ENCODE peak calls at places on chromosomes 2 and 18, in eight cellular contexts. L is RWPE1, U is fibroblast of the conjunctiva, H is GM04504, O is SHP77, Q is GM12891, C is activated T-cell treated with anti-CD3 and anti-CD28 coated beads for 1 hour, N is NCI-H1417. W is an unnamed sample.

GRCh38 chr2:120175000-120175581 is 48.1 kb downstream of the TMEM185B start:
- DNase-seq in H (peak; percentile 40), U (peak; percentile 52), L (peak; percentile 63), O (peak; percentile 30), C (no peak), Q (no peak), N (peak; percentile 24), W (peak; percentile 66)

GRCh38 chr18:67599277-67599676 is 82.8 kb upstream of the DSEL start:
- DNase-seq in U (no peak), N (no peak), Q (no peak), C (no peak), O (no peak), L (peak; percentile 11), H (no peak), W (no peak)

GRCh38 chr18:22796069-22796468 is 137.1 kb upstream of the RBBP8 start:
- DNase-seq in L (no peak), N (no peak), C (no peak), U (no peak), O (no peak), Q (no peak), H (no peak), W (no peak)

GRCh38 chr2:61662990-61663389 is 124.8 kb upstream of the XPO1 start:
- DNase-seq in U (no peak), N (no peak), Q (no peak), H (no peak), L (no peak), C (no peak), O (no peak), W (no peak)

GRCh38 chr18:596288-596881 is 403 bp upstream of the CLUL1 start:
- DNase-seq in L (peak; percentile 73), C (no peak), U (no peak), Q (peak; percentile 44), H (no peak), O (no peak), N (peak; percentile 78), W (no peak)

GRCh38 chr2:168635065-168635577 is 167.3 kb upstream of the NOSTRIN start:
- DNase-seq in Q (no peak), U (peak; percentile 73), N (no peak), O (no peak), H (no peak), L (no peak), C (no peak), W (no peak)

GRCh38 chr2:60957643-60958042 is 59.9 kb upstream of the PEX13 start:
- DNase-seq in L (no peak), C (no peak), Q (no peak), U (no peak), O (no peak), N (no peak), H (no peak), W (no peak)

GRCh38 chr2:179247318-179248023 is 17.2 kb downstream of the SESTD1 start:
- DNase-seq in N (no peak), Q (no peak), L (no peak), C (no peak), H (no peak), U (no peak), O (no peak), W (no peak)

GRCh38 chr2:2825516-2826208 is 494.6 kb upstream of the MYT1L start:
- DNase-seq in Q (no peak), N (no peak), C (no peak), H (no peak), U (no peak), L (no peak), O (no peak), W (no peak)